ENCODE peak calls at places on chromosomes 16 and 17, in four cellular contexts. U is stomach, V is HL-60, F is K562. R is an unnamed sample.

GRCh38 chr16:80804061-80804450 is 342 bp downstream of the CDYL2 start:
- DNase-seq in U (no peak), V (peak), F (no peak), R (no peak)

GRCh38 chr16:78638371-78638770 is 538.9 kb downstream of the WWOX start:
- DNase-seq in U (no peak), F (no peak), V (no peak), R (no peak)

GRCh38 chr16:56946767-56947603 is 14.8 kb upstream of the CETP start:
- DNase-seq in F (no peak), U (no peak), V (no peak), R (no peak)

GRCh38 chr16:23729503-23730424 is 16.7 kb upstream of the ERN2 start:
- DNase-seq in F (peak), V (peak), U (peak), R (no peak)

GRCh38 chr16:89294486-89294885 is 77.0 kb downstream of the ZNF778 start:
- DNase-seq in V (no peak), F (no peak), U (no peak), R (no peak)

GRCh38 chr17:6711081-6711674 is 2.0 kb downstream of the SLC13A5 start:
- DNase-seq in V (peak), U (peak), F (no peak), R (no peak)

GRCh38 chr17:48003686-48004120 is 32.8 kb downstream of the CDK5RAP3 start:
- DNase-seq in V (no peak), F (no peak), U (no peak), R (no peak)

GRCh38 chr17:56602292-56603130 is 9.0 kb downstream of the NOG start:
- DNase-seq in U (no peak), V (peak), F (no peak), R (no peak)

GRCh38 chr16:4266372-4266771 is 6.5 kb downstream of the TFAP4 start:
- DNase-seq in F (no peak), V (no peak), U (no peak), R (no peak)

GRCh38 chr17:65191805-65192740 is 54.9 kb downstream of the RGS9 start:
- DNase-seq in F (no peak), U (no peak), V (no peak), R (no peak)
- H3K4me3 ChIP-seq in F (no peak), U (no peak), V (no peak), R (no peak)

GRCh38 chr16:22257440-22257839 is 39.8 kb upstream of the POLR3E start:
- DNase-seq in F (no peak), V (no peak), U (no peak), R (no peak)
- TF ChIP-seq CTCF in F (no peak), V (no peak), U (no peak), R (no peak)

GRCh38 chr17:38464251-38464722 is 36.0 kb downstream of the ARHGAP23 start:
- DNase-seq in V (no peak), U (peak), F (no peak), R (no peak)

GRCh38 chr17:38465420-38466345 is 37.4 kb downstream of the ARHGAP23 start:
- DNase-seq in V (no peak), U (peak), F (no peak), R (no peak)

GRCh38 chr17:38463451-38463858 is 35.2 kb downstream of the ARHGAP23 start:
- DNase-seq in U (no peak), V (no peak), F (no peak), R (no peak)

GRCh38 chr17:38466346-38467315 is 38.4 kb downstream of the ARHGAP23 start:
- DNase-seq in V (no peak), U (no peak), F (no peak), R (no peak)

GRCh38 chr17:38464723-38465419 is 36.6 kb downstream of the ARHGAP23 start:
- DNase-seq in F (peak), U (peak), V (no peak), R (peak)
- TF ChIP-seq POLR2AphosphoS5 in F (no peak), U (peak), V (no peak), R (peak)

GRCh38 chr17:71337903-71338302 is 782.9 kb upstream of the SOX9 start:
- DNase-seq in V (no peak), F (no peak), U (no peak), R (no peak)
- H3K4me3 ChIP-seq in V (no peak), F (no peak), U (no peak), R (no peak)

GRCh38 chr17:34647511-34647910 is 68.1 kb downstream of the TMEM132E start:
- DNase-seq in V (no peak), F (peak), U (no peak), R (no peak)

GRCh38 chr17:34644941-34645550 is 65.7 kb downstream of the TMEM132E start:
- DNase-seq in V (no peak), F (no peak), U (no peak), R (no peak)

GRCh38 chr17:34641368-34641767 is 62.0 kb downstream of the TMEM132E start:
- DNase-seq in V (no peak), F (no peak), U (no peak), R (no peak)

GRCh38 chr17:34650361-34650760 is 71.0 kb downstream of the TMEM132E start:
- DNase-seq in V (no peak), U (no peak), F (no peak), R (no peak)

DNA sequence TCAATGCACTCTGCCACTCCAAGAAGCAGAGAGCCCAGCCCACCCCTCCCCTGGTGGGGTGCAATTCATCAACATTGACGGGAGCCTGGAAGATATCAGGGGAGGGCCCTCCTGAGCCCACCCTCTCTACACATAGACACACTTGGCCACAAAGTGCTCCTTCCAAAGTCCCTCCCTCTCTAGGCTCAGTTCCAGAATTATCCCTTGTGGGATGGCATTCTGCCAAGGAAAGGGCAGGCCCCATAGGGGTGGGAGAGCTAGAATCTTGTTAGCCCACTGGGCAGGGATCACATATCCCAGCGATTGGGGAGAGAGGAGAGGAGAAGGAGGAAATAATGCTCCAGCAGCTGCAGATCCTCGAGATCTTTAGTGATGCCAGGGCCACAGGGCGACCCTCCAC is 66.3 kb downstream of the TMEM132E start:
- DNase-seq in V (no peak), U (no peak), F (no peak), R (no peak)
- TF ChIP-seq CTCF in V (no peak), U (no peak), F (no peak), R (no peak)

GRCh38 chr16:58375386-58375785 is 16.9 kb upstream of the GINS3 start:
- DNase-seq in F (no peak), U (no peak), V (no peak), R (no peak)

GRCh38 chr16:58381661-58382060 is 10.6 kb upstream of the GINS3 start:
- DNase-seq in V (no peak), U (no peak), F (no peak), R (no peak)

GRCh38 chr16:58379736-58380135 is 12.5 kb upstream of the GINS3 start:
- DNase-seq in F (no peak), U (no peak), V (no peak), R (no peak)

GRCh38 chr16:58377932-58378331 is 14.3 kb upstream of the GINS3 start:
- DNase-seq in U (no peak), V (no peak), F (no peak), R (no peak)

DNA sequence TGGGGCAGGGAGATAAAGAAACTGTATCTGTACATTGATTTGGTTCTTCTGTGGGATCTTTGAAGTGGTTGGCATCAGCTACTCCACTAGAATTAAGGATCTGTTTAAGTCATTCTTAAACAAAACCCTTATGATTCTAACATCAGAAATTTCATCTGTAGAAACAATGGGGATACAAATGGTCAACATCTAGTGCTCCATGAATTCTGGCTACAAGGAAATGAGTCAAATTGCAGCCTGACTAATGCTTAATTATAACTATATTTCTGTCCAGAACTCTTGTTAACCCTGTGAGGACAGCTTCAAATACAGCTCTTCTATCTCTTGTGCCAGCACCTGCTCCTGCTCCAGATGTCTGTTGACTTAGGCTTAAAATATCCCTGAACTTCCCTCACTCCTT is 13.9 kb upstream of the GINS3 start:
- DNase-seq in V (no peak), F (no peak), U (no peak), R (no peak)
- TF ChIP-seq POLR2AphosphoS5 in V (no peak), F (no peak), U (no peak), R (no peak)

DNA sequence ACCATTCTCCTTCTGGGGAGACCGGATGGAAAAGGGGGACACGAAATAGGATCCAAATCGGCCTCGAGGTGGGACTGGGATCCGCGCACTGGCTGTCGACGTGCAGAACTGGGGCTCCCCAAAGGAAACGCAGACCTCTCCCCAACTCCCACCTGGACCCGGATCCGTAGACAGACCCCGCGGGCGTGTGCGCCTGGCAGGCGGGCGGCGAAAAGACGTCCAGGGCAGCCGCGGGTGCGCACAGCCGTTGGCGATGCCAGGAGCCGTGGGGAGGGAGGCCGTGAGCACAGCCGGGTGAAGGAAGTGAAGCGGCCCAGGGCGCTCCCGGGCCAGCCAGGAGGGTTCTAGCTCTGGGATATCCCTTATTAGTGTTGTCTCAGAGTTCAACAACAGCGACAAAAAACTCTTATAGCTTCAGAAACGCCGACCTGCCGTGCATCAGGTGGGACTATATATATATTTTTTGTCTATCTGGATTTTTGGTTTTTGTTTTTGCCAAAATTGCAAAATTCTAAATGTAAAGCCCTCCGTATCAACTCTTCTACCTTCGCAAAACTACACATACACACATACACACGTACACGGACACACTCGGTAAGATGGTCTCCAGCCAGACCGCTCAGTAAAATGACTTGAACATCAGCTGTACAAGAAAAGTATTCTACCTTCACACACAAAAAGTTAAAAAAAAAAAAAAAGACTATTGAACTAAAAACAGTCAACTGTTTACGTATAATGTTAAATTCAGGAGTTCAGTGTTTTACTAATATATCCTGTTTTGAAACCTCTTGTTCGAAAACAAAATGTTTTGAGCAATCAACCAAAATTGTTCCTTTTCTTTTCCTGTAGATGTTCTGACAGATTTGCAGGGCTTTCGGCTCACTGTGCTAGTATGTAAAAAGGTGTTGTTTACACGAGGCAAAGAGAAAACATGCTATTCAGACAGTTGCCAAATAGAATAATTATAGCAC is 5.2 kb upstream of the AATF start:
- DNase-seq in V (no peak), F (no peak), U (no peak), R (no peak)
- H3K4me3 ChIP-seq in V (no peak), F (no peak), U (no peak), R (no peak)

R was measured in breast epithelium.